ENCODE peak calls at places on chromosomes 11 and 22, in four cellular contexts. M, T, E and F are unnamed samples.

GRCh38 chr11:77410076-77410827 is 63.6 kb downstream of the PAK1 start:
- DNase-seq in M (no peak), E (no peak), T (no peak), F (no peak)

GRCh38 chr11:91947215-91947614 is 277.4 kb upstream of the FAT3 start:
- DNase-seq in M (no peak), T (no peak), E (peak), F (peak)

GRCh38 chr11:70713988-70714665 is 315.8 kb downstream of the CTTN start:
- DNase-seq in M (no peak), T (no peak), E (no peak), F (peak)

GRCh38 chr11:29343465-29344333 is 673.1 kb downstream of the KCNA4 start:
- DNase-seq in M (peak), E (peak), T (no peak), F (no peak)

GRCh38 chr22:32325811-32326237 is 31.8 kb upstream of the RFPL3 start:
- DNase-seq in E (no peak), T (no peak), M (no peak), F (no peak)

GRCh38 chr22:29872989-29873388 is 10.0 kb upstream of the MTMR3 start:
- DNase-seq in T (no peak), E (no peak), M (no peak), F (no peak)

GRCh38 chr11:75254326-75254725 is 13.8 kb downstream of the TPBGL start:
- DNase-seq in T (no peak), E (no peak), M (no peak), F (no peak)

GRCh38 chr11:75480890-75481190 is 44.9 kb downstream of the GDPD5 start:
- DNase-seq in T (no peak), M (no peak), E (no peak), F (no peak)

GRCh38 chr22:29434288-29434687 is 4.1 kb upstream of the RFPL1 start:
- DNase-seq in M (no peak), T (no peak), E (no peak), F (no peak)

GRCh38 chr11:2837096-2837601 is 48.4 kb downstream of the CDKN1C start:
- DNase-seq in M (peak), T (no peak), E (no peak), F (no peak)

GRCh38 chr22:35301370-35301874 is 1.7 kb downstream of the TOM1 start:
- DNase-seq in M (no peak), E (no peak), T (no peak), F (no peak)

GRCh38 chr11:118438314-118438931 is 2.1 kb downstream of the KMT2A start:
- DNase-seq in E (peak), T (peak), M (peak), F (peak)

GRCh38 chr11:4054643-4055042 is 40.0 kb upstream of the RRM1 start:
- DNase-seq in E (no peak), M (no peak), T (no peak), F (no peak)

GRCh38 chr11:124756753-124757227 is 4.7 kb upstream of the VSIG2 start:
- DNase-seq in T (no peak), E (no peak), M (no peak), F (no peak)

GRCh38 chr22:50199836-50200332 is 927 bp upstream of the SELENOO start:
- DNase-seq in M (no peak), T (no peak), E (no peak), F (no peak)

GRCh38 chr11:66904055-66904454 is 47.2 kb downstream of the LRFN4 start:
- DNase-seq in M (no peak), E (no peak), T (no peak), F (no peak)

GRCh38 chr11:120751550-120751949 is 240.0 kb downstream of the GRIK4 start:
- DNase-seq in M (no peak), T (no peak), E (no peak), F (no peak)

GRCh38 chr11:102005306-102005705 is 41.9 kb upstream of the CFAP300 start:
- DNase-seq in M (no peak), E (no peak), T (no peak), F (no peak)

GRCh38 chr11:86696451-86696850 is 24.0 kb upstream of the ME3 start:
- DNase-seq in E (no peak), M (no peak), T (no peak), F (no peak)

GRCh38 chr22:24847490-24847889 is 41.5 kb downstream of the SGSM1 start:
- DNase-seq in T (no peak), E (no peak), M (no peak), F (no peak)

GRCh38 chr22:37222440-37222971 is 10.2 kb upstream of the SSTR3 start:
- DNase-seq in E (no peak), T (no peak), M (no peak), F (no peak)

GRCh38 chr11:62353841-62354240 is 16.6 kb downstream of the ASRGL1 start:
- DNase-seq in E (peak), M (no peak), T (no peak), F (peak)

GRCh38 chr11:121328213-121328966 is 35.8 kb downstream of the SC5D start:
- DNase-seq in M (no peak), T (peak), E (no peak), F (no peak)

GRCh38 chr11:125945797-125946520 is at the start of gene VSIG10L2:
- DNase-seq in M (no peak), T (no peak), E (no peak), F (no peak)

GRCh38 chr22:31871475-31871874 is 72.9 kb upstream of the YWHAH start:
- DNase-seq in T (no peak), E (no peak), M (no peak), F (no peak)

GRCh38 chr11:132093861-132094260 is 723.4 kb downstream of the NTM start:
- DNase-seq in M (no peak), T (no peak), E (no peak), F (no peak)

GRCh38 chr11:3370268-3370870 is 8.6 kb downstream of the ZNF195 start:
- DNase-seq in M (no peak), T (no peak), E (no peak), F (no peak)

GRCh38 chr11:12239396-12240298 is 129.3 kb downstream of the MICAL2 start:
- DNase-seq in E (no peak), T (no peak), M (no peak), F (no peak)

GRCh38 chr11:13076961-13077360 is 67.8 kb downstream of the RASSF10 start:
- DNase-seq in T (no peak), E (no peak), M (no peak), F (no peak)

GRCh38 chr11:119778391-119779194 is 49.6 kb upstream of the NECTIN1 start:
- DNase-seq in M (no peak), E (no peak), T (no peak), F (no peak)

GRCh38 chr11:43898574-43898973 is 17.9 kb downstream of the ALKBH3 start:
- DNase-seq in T (no peak), M (no peak), E (no peak), F (no peak)

GRCh38 chr11:70460959-70461358 is 62.6 kb downstream of the CTTN start:
- DNase-seq in E (no peak), M (no peak), T (no peak), F (no peak)

GRCh38 chr22:29951675-29952413 is 68.9 kb downstream of the MTMR3 start:
- DNase-seq in T (no peak), M (no peak), E (no peak), F (no peak)

GRCh38 chr11:47923667-47924066 is 56.7 kb upstream of the PTPRJ start:
- DNase-seq in E (no peak), M (no peak), T (no peak), F (no peak)

GRCh38 chr11:75267171-75267970 is 26.8 kb downstream of the TPBGL start:
- DNase-seq in M (no peak), T (no peak), E (no peak), F (no peak)

GRCh38 chr11:83521647-83522596 is 235.8 kb upstream of the CCDC90B start:
- DNase-seq in E (peak), M (no peak), T (no peak), F (peak)

GRCh38 chr22:19740586-19740985 is 17.2 kb downstream of the GP1BB start:
- DNase-seq in T (no peak), E (no peak), M (no peak), F (no peak)

GRCh38 chr11:128116447-128117240 is 470.7 kb downstream of the ETS1 start:
- DNase-seq in E (peak), T (no peak), M (no peak), F (no peak)